ENCODE peak calls at places on chromosomes 16 and 17, in seven cellular contexts. One of them, this sample, is unnamed. For H3K4me1, the result is how much of the 10 kb centered on the place peaks cover.

GRCh38 chr17:21214777-21215541 is 998 bp upstream of the TMEM11 start:
- DNase-seq in A549: no peak
- DNase-seq in neural progenitor cell: peak
- DNase-seq in PC-3: peak
- DNase-seq in fibroblast of lung: peak
- DNase-seq in GM23338: peak
- DNase-seq in MM.1S: no peak
- DNase-seq in this sample: peak

GRCh38 chr17:4156750-4157381 is 13.9 kb downstream of the CYB5D2 start:
- DNase-seq in GM23338: peak
- DNase-seq in neural progenitor cell: peak
- DNase-seq in A549: no peak
- DNase-seq in PC-3: no peak
- DNase-seq in MM.1S: no peak
- DNase-seq in fibroblast of lung: no peak
- DNase-seq in this sample: no peak

GRCh38 chr16:84303023-84303422 is 8.3 kb downstream of the WFDC1 start:
- DNase-seq in A549: no peak
- DNase-seq in PC-3: no peak
- DNase-seq in neural progenitor cell: no peak
- DNase-seq in fibroblast of lung: peak
- DNase-seq in GM23338: no peak
- DNase-seq in MM.1S: no peak
- DNase-seq in this sample: no peak

GRCh38 chr16:67940436-67941089 is 3.4 kb downstream of the LCAT start:
- DNase-seq in GM23338: no peak
- DNase-seq in neural progenitor cell: no peak
- DNase-seq in MM.1S: no peak
- DNase-seq in PC-3: no peak
- DNase-seq in fibroblast of lung: no peak
- DNase-seq in A549: no peak
- DNase-seq in this sample: no peak

GRCh38 chr17:59427425-59427921 is 96.0 kb downstream of the YPEL2 start:
- DNase-seq in PC-3: peak
- DNase-seq in GM23338: no peak
- DNase-seq in neural progenitor cell: no peak
- DNase-seq in MM.1S: no peak
- DNase-seq in fibroblast of lung: peak
- DNase-seq in A549: peak
- DNase-seq in this sample: peak

GRCh38 chr16:87837627-87838289 is 31.5 kb downstream of the SLC7A5 start:
- DNase-seq in A549: no peak
- DNase-seq in fibroblast of lung: no peak
- DNase-seq in PC-3: no peak
- DNase-seq in GM23338: no peak
- DNase-seq in MM.1S: no peak
- DNase-seq in neural progenitor cell: no peak
- DNase-seq in this sample: no peak

GRCh38 chr16:27364493-27365141 is 37.4 kb upstream of the IL21R start:
- DNase-seq in neural progenitor cell: no peak
- DNase-seq in PC-3: peak
- DNase-seq in fibroblast of lung: no peak
- DNase-seq in A549: peak
- DNase-seq in GM23338: no peak
- DNase-seq in MM.1S: no peak
- DNase-seq in this sample: no peak

GRCh38 chr17:9002610-9003354 is 18.5 kb upstream of the NTN1 start:
- DNase-seq in PC-3: no peak
- DNase-seq in MM.1S: no peak
- DNase-seq in fibroblast of lung: no peak
- DNase-seq in GM23338: peak
- DNase-seq in A549: peak
- DNase-seq in neural progenitor cell: peak
- DNase-seq in this sample: peak

GRCh38 chr17:60554377-60554788 is 28.3 kb upstream of the APPBP2 start:
- DNase-seq in fibroblast of lung: peak
- DNase-seq in PC-3: peak
- DNase-seq in GM23338: no peak
- DNase-seq in neural progenitor cell: no peak
- DNase-seq in A549: no peak
- DNase-seq in MM.1S: no peak
- DNase-seq in this sample: peak

GRCh38 chr17:37770631-37771518 is 26.0 kb upstream of the HNF1B start:
- DNase-seq in fibroblast of lung: peak
- DNase-seq in MM.1S: peak
- DNase-seq in PC-3: peak
- DNase-seq in GM23338: peak
- DNase-seq in A549: peak
- DNase-seq in neural progenitor cell: peak
- DNase-seq in this sample: peak

GRCh38 chr16:78216166-78216745 is 116.8 kb downstream of the WWOX start:
- DNase-seq in A549: no peak
- DNase-seq in fibroblast of lung: no peak
- DNase-seq in GM23338: no peak
- DNase-seq in MM.1S: no peak
- DNase-seq in neural progenitor cell: no peak
- DNase-seq in PC-3: no peak
- DNase-seq in this sample: peak

GRCh38 chr16:3073448-3073847 is 8.0 kb downstream of the IL32 start:
- DNase-seq in GM23338: no peak
- DNase-seq in PC-3: no peak
- DNase-seq in A549: no peak
- DNase-seq in fibroblast of lung: no peak
- DNase-seq in MM.1S: no peak
- DNase-seq in neural progenitor cell: no peak
- DNase-seq in this sample: no peak

GRCh38 chr17:2814499-2815341 is 18.5 kb downstream of the RAP1GAP2 start:
- DNase-seq in fibroblast of lung: no peak
- DNase-seq in PC-3: peak
- DNase-seq in A549: no peak
- DNase-seq in MM.1S: peak
- DNase-seq in neural progenitor cell: no peak
- DNase-seq in GM23338: no peak
- DNase-seq in this sample: no peak

GRCh38 chr16:2960183-2961010 is 3.7 kb upstream of the KREMEN2 start:
- DNase-seq in neural progenitor cell: no peak
- DNase-seq in fibroblast of lung: no peak
- DNase-seq in A549: no peak
- DNase-seq in GM23338: no peak
- DNase-seq in MM.1S: no peak
- DNase-seq in PC-3: no peak
- DNase-seq in this sample: no peak

GRCh38 chr16:63789603-63790002 is 1332.3 kb downstream of the CDH11 start:
- DNase-seq in GM23338: peak
- DNase-seq in MM.1S: peak
- DNase-seq in A549: peak
- DNase-seq in neural progenitor cell: no peak
- DNase-seq in PC-3: peak
- DNase-seq in fibroblast of lung: no peak
- DNase-seq in this sample: no peak

GRCh38 chr17:82876602-82877391 is 37.0 kb upstream of the ZNF750 start:
- DNase-seq in A549: no peak
- DNase-seq in MM.1S: no peak
- DNase-seq in neural progenitor cell: peak
- DNase-seq in PC-3: peak
- DNase-seq in fibroblast of lung: peak
- DNase-seq in GM23338: peak
- DNase-seq in this sample: peak

GRCh38 chr16:57533618-57534336 is 2.6 kb downstream of the CCDC102A start:
- DNase-seq in fibroblast of lung: no peak
- DNase-seq in GM23338: no peak
- DNase-seq in A549: no peak
- DNase-seq in MM.1S: no peak
- DNase-seq in neural progenitor cell: no peak
- DNase-seq in PC-3: no peak
- DNase-seq in this sample: peak

GRCh38 chr17:17181666-17182600 is 24.2 kb downstream of the PLD6 start:
- DNase-seq in GM23338: no peak
- DNase-seq in PC-3: no peak
- DNase-seq in fibroblast of lung: no peak
- DNase-seq in neural progenitor cell: no peak
- DNase-seq in A549: no peak
- DNase-seq in MM.1S: no peak
- DNase-seq in this sample: no peak

GRCh38 chr16:30874244-30874820 is 19.5 kb downstream of the BCL7C start:
- DNase-seq in A549: no peak
- DNase-seq in fibroblast of lung: no peak
- DNase-seq in GM23338: peak
- DNase-seq in neural progenitor cell: no peak
- DNase-seq in PC-3: no peak
- DNase-seq in MM.1S: no peak
- DNase-seq in this sample: no peak

GRCh38 chr17:77330602-77331081 is 189.9 kb downstream of the SEC14L1 start:
- DNase-seq in PC-3: no peak
- DNase-seq in fibroblast of lung: no peak
- DNase-seq in GM23338: no peak
- DNase-seq in A549: no peak
- DNase-seq in MM.1S: no peak
- DNase-seq in neural progenitor cell: no peak
- DNase-seq in this sample: no peak

GRCh38 chr17:9669551-9670008 is 24.3 kb downstream of the USP43 start:
- DNase-seq in fibroblast of lung: no peak
- DNase-seq in GM23338: no peak
- DNase-seq in MM.1S: no peak
- DNase-seq in PC-3: peak
- DNase-seq in neural progenitor cell: no peak
- DNase-seq in A549: no peak
- DNase-seq in this sample: no peak

GRCh38 chr17:78000351-78000750 is 41.8 kb downstream of the TNRC6C start:
- DNase-seq in A549: no peak
- DNase-seq in GM23338: no peak
- DNase-seq in fibroblast of lung: peak
- DNase-seq in PC-3: no peak
- DNase-seq in MM.1S: no peak
- DNase-seq in neural progenitor cell: no peak
- DNase-seq in this sample: peak

GRCh38 chr16:4389051-4389955 is 17.7 kb downstream of the VASN start:
- DNase-seq in fibroblast of lung: no peak
- DNase-seq in A549: no peak
- DNase-seq in GM23338: peak
- DNase-seq in PC-3: no peak
- DNase-seq in neural progenitor cell: no peak
- DNase-seq in MM.1S: no peak
- DNase-seq in this sample: peak

GRCh38 chr17:73357981-73358380 is 46.2 kb upstream of the CDC42EP4 start:
- DNase-seq in GM23338: no peak
- DNase-seq in MM.1S: no peak
- DNase-seq in fibroblast of lung: no peak
- DNase-seq in A549: no peak
- DNase-seq in PC-3: no peak
- DNase-seq in neural progenitor cell: no peak
- DNase-seq in this sample: no peak
- H3K4me2 ChIP-seq in GM23338: no peak
- H3K4me2 ChIP-seq in MM.1S: no peak
- H3K4me2 ChIP-seq in fibroblast of lung: no peak
- H3K4me2 ChIP-seq in A549: no peak
- H3K4me2 ChIP-seq in PC-3: no peak
- H3K4me2 ChIP-seq in neural progenitor cell: no peak
- H3K4me2 ChIP-seq in this sample: no peak

DNA sequence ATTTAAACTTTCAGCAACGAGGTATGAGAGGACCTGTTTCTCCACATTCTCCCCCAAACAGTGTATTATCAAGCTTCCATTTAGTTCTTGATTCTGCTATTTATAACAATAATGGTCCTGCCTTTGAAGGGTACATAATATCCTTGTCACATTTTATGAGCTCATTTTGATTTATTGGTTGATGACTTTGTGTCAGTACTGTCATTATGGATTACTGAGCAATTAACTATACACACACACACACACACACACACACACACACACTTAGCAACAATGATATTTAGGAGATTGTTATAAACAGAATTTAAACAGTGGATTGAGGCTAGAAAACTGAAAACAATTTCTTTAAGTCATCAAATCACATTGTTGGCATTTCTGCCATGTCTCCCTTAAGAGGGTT is 7.0 kb downstream of the TMIGD1 start:
- DNase-seq in PC-3: no peak
- DNase-seq in GM23338: no peak
- DNase-seq in MM.1S: no peak
- DNase-seq in fibroblast of lung: no peak
- DNase-seq in neural progenitor cell: no peak
- DNase-seq in A549: no peak
- DNase-seq in this sample: no peak
- H3K4me1 ChIP-seq in PC-3: under half
- H3K4me1 ChIP-seq in GM23338: under half
- H3K4me1 ChIP-seq in MM.1S: under half
- H3K4me1 ChIP-seq in fibroblast of lung: under half
- H3K4me1 ChIP-seq in neural progenitor cell: under half
- H3K4me1 ChIP-seq in A549: under half
- H3K4me1 ChIP-seq in this sample: under half

GRCh38 chr17:50067996-50068395 is 12.1 kb downstream of the ITGA3 start:
- DNase-seq in MM.1S: no peak
- DNase-seq in fibroblast of lung: no peak
- DNase-seq in A549: no peak
- DNase-seq in neural progenitor cell: no peak
- DNase-seq in PC-3: no peak
- DNase-seq in GM23338: no peak
- DNase-seq in this sample: no peak
- H3K4me2 ChIP-seq in MM.1S: no peak
- H3K4me2 ChIP-seq in fibroblast of lung: no peak
- H3K4me2 ChIP-seq in A549: no peak
- H3K4me2 ChIP-seq in neural progenitor cell: no peak
- H3K4me2 ChIP-seq in PC-3: no peak
- H3K4me2 ChIP-seq in GM23338: no peak
- H3K4me2 ChIP-seq in this sample: no peak

GRCh38 chr17:46863383-46864121 is 12.2 kb downstream of the WNT9B start:
- DNase-seq in GM23338: no peak
- DNase-seq in fibroblast of lung: no peak
- DNase-seq in PC-3: no peak
- DNase-seq in MM.1S: no peak
- DNase-seq in neural progenitor cell: no peak
- DNase-seq in A549: no peak
- DNase-seq in this sample: no peak

GRCh38 chr17:46862949-46863348 is 11.6 kb downstream of the WNT9B start:
- DNase-seq in PC-3: no peak
- DNase-seq in A549: no peak
- DNase-seq in GM23338: peak
- DNase-seq in fibroblast of lung: no peak
- DNase-seq in neural progenitor cell: peak
- DNase-seq in MM.1S: no peak
- DNase-seq in this sample: no peak

GRCh38 chr17:46866747-46867146 is 15.4 kb downstream of the WNT9B start:
- DNase-seq in PC-3: no peak
- DNase-seq in fibroblast of lung: no peak
- DNase-seq in neural progenitor cell: no peak
- DNase-seq in GM23338: no peak
- DNase-seq in A549: no peak
- DNase-seq in MM.1S: no peak
- DNase-seq in this sample: no peak

GRCh38 chr17:46866325-46866724 is 14.9 kb downstream of the WNT9B start:
- DNase-seq in neural progenitor cell: no peak
- DNase-seq in fibroblast of lung: no peak
- DNase-seq in GM23338: no peak
- DNase-seq in PC-3: no peak
- DNase-seq in MM.1S: no peak
- DNase-seq in A549: no peak
- DNase-seq in this sample: no peak

DNA sequence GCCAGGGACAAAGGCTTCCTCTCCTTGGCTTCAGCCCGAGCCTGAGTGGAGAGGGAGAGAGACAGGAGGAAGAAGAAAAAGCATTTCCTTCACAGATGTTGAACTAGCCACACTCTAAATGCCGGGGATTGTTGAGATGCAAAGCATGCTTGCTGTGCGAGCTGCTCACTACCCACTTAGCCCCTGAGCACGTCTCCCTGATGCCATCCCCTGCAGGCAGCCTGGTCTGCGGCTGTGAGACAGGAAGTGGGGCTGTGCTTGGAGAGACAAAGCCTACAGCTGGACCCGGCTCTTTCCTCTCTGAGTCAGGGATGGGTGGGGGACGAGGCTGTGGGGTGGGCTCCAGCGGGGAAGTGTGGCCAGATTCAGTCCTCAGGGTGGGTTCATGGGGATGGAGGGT is 13.7 kb downstream of the WNT9B start:
- DNase-seq in GM23338: peak
- DNase-seq in fibroblast of lung: no peak
- DNase-seq in neural progenitor cell: no peak
- DNase-seq in A549: no peak
- DNase-seq in PC-3: no peak
- DNase-seq in MM.1S: no peak
- DNase-seq in this sample: peak
- H3K4me1 ChIP-seq in GM23338: under half
- H3K4me1 ChIP-seq in fibroblast of lung: under half
- H3K4me1 ChIP-seq in neural progenitor cell: under half
- H3K4me1 ChIP-seq in A549: under half
- H3K4me1 ChIP-seq in PC-3: under half
- H3K4me1 ChIP-seq in MM.1S: under half
- H3K4me1 ChIP-seq in this sample: under half